ENCODE peak calls at places on chromosomes 1 and 21, in seven cellular contexts. I, P, S, O, G, J and R are unnamed samples.
A peak's percentile ranks its signal among the peaks of the same experiment; 100 is the strongest.

GRCh38 chr1:18343646-18344045 is 137.1 kb upstream of the KLHDC7A start:
- DNase-seq in G (no peak), J (no peak), O (no peak), I (no peak), S (no peak), P (no peak), R (no peak)

GRCh38 chr1:34088001-34088400 is 77.0 kb downstream of the CSMD2 start:
- DNase-seq in P (no peak), S (no peak), J (no peak), O (no peak), G (no peak), I (no peak), R (no peak)

GRCh38 chr1:38465463-38465862 is 394.1 kb downstream of the RRAGC start:
- DNase-seq in S (no peak), P (no peak), J (no peak), O (no peak), I (no peak), G (no peak), R (no peak)

GRCh38 chr1:206048582-206048981 is 4.4 kb upstream of the RHEX start:
- DNase-seq in O (no peak), P (no peak), I (no peak), J (peak; percentile 39), S (no peak), G (peak; percentile 71), R (no peak)

GRCh38 chr1:15210651-15211390 is 36.2 kb upstream of the FHAD1 start:
- DNase-seq in J (no peak), O (no peak), G (peak; percentile 21), P (no peak), I (no peak), S (no peak), R (no peak)

GRCh38 chr1:180188679-180189175 is 34.1 kb downstream of the QSOX1 start:
- DNase-seq in S (no peak), G (no peak), O (no peak), P (no peak), I (no peak), J (no peak), R (no peak)

GRCh38 chr1:53740621-53741105 is 1.7 kb upstream of the GLIS1 start:
- DNase-seq in J (no peak), I (no peak), P (no peak), S (no peak), G (no peak), O (no peak), R (no peak)

GRCh38 chr1:212179394-212180076 is 105.7 kb upstream of the PPP2R5A start:
- DNase-seq in J (no peak), P (no peak), I (no peak), G (no peak), S (no peak), O (peak; percentile 41), R (no peak)

GRCh38 chr1:248622491-248623106 is 12.3 kb downstream of the OR2T11 start:
- DNase-seq in P (peak; percentile 6), J (peak; percentile 6), G (no peak), O (peak; percentile 6), S (no peak), I (no peak), R (peak; percentile 13)

GRCh38 chr1:21229246-21230000 is 52.7 kb upstream of the EIF4G3 start:
- DNase-seq in G (no peak), J (no peak), I (no peak), P (no peak), S (no peak), O (no peak), R (no peak)

GRCh38 chr1:85133565-85134159 is 67.2 kb downstream of the SYDE2 start:
- DNase-seq in S (no peak), O (no peak), G (no peak), J (peak; percentile 18), I (no peak), P (no peak), R (no peak)

GRCh38 chr1:206706806-206707205 is 22.1 kb downstream of the MAPKAPK2 start:
- DNase-seq in G (peak; percentile 61), J (no peak), O (no peak), I (no peak), P (no peak), S (no peak), R (no peak)

GRCh38 chr1:234629026-234629425 is 19.0 kb upstream of the IRF2BP2 start:
- DNase-seq in O (no peak), G (no peak), J (no peak), P (no peak), S (no peak), I (no peak), R (no peak)

GRCh38 chr1:26697441-26697977 is 1.7 kb downstream of the ARID1A start:
- DNase-seq in I (no peak), O (no peak), P (no peak), G (no peak), S (no peak), J (no peak), R (no peak)

GRCh38 chr21:41956926-41957729 is 3.3 kb upstream of the C2CD2 start:
- DNase-seq in P (no peak), O (no peak), J (no peak), G (peak; percentile 64), I (no peak), S (no peak), R (peak; percentile 35)

GRCh38 chr1:155174334-155175280 is 958 bp downstream of the TRIM46 start:
- DNase-seq in I (no peak), S (no peak), J (peak; percentile 87), O (no peak), G (peak; percentile 69), P (peak; percentile 36), R (peak; percentile 24)

GRCh38 chr1:162003061-162003824 is 20.4 kb downstream of the OLFML2B start:
- DNase-seq in G (peak; percentile 77), O (no peak), I (no peak), J (no peak), S (no peak), P (no peak), R (no peak)

GRCh38 chr1:185731446-185731845 is 2.7 kb upstream of the HMCN1 start:
- DNase-seq in S (no peak), I (no peak), P (no peak), J (no peak), O (no peak), G (no peak), R (no peak)

GRCh38 chr1:36606908-36607651 is 124.4 kb upstream of the CSF3R start:
- DNase-seq in P (no peak), J (no peak), S (no peak), G (no peak), O (no peak), I (no peak), R (no peak)

GRCh38 chr1:228494970-228495853 is 8.0 kb downstream of the RNF187 start:
- DNase-seq in I (no peak), O (no peak), G (peak; percentile 51), J (no peak), P (no peak), S (no peak), R (no peak)

GRCh38 chr1:19599810-19600209 is 44.3 kb upstream of the NBL1 start:
- DNase-seq in S (no peak), G (no peak), O (no peak), J (no peak), P (no peak), I (peak; percentile 35), R (no peak)

GRCh38 chr1:246811985-246812384 is 87.8 kb downstream of the SCCPDH start:
- DNase-seq in G (no peak), P (no peak), S (no peak), J (no peak), I (no peak), O (no peak), R (no peak)

GRCh38 chr1:199283814-199284213 is 645.0 kb downstream of the PTPRC start:
- DNase-seq in S (no peak), G (no peak), O (no peak), P (no peak), J (no peak), I (no peak), R (no peak)

DNA sequence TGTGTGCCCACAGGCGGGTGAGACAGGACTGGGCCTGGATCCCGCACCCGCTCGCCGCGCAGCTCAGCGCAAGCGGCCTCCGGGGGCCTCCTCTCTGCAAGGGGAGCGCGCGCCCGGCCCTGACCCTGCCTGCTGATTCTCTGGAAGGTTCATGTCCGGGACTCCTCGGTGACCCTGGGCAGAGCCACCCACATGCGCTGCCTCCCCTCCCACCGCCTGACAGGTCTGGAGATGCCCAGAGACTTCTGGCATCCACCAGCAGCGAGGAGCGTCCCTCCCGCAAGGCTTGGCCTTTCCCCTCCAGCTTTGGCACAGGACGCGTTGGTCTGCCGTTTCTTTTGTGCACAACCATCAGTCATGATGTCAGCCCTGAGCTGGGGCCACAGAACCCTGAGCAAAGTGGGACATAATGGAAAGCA is 42.0 kb upstream of the COL6A2 start:
- DNase-seq in I (no peak), S (no peak), J (no peak), G (peak; percentile 91), O (no peak), P (no peak), R (no peak)
- TF ChIP-seq POLR2AphosphoS5 in I (no peak), S (no peak), J (no peak), G (no peak), O (no peak), P (no peak), R (no peak)

GRCh38 chr1:108646661-108647269 is 14.1 kb downstream of the HENMT1 start:
- DNase-seq in J (no peak), G (peak; percentile 79), I (peak; percentile 50), O (no peak), S (no peak), P (no peak), R (peak; percentile 14)
- TF ChIP-seq POLR2AphosphoS5 in J (no peak), G (peak; percentile 12), I (peak; percentile 65), O (no peak), S (no peak), P (no peak), R (no peak)

DNA sequence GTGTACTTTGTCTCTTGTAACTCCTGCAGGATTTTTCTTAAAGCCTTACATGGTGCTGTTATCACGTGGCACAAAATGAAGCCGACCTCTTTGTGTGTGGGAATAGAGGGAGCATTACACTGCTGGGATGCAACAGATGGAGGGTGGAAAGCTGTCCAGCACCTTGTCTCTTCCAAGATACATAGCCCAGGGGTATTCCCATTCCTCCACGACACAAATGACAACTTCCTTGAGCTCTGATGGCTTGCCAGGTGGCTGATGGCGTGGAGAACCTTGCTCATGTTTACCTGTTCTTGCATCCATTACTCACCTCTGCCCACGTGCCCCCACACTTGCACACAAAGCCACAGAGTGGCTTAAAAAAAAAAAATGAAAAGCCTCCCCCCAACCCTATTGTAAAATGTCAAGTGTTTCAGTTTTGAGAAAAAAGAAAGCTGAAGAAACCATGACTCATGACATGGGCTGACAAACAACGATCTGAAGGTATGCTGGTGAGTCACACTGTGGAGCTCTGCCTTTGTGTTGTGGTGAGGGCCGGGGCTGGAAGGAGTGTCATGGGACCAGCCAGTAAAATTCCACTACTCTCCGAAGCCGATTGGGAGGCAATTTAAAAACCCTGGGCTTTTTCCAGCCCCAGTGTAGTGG is 32.0 kb upstream of the ATP5PO start:
- DNase-seq in S (peak; percentile 83), J (peak; percentile 95), O (peak; percentile 93), P (no peak), G (peak; percentile 96), I (peak; percentile 89), R (peak; percentile 95)
- TF ChIP-seq POLR2AphosphoS5 in S (no peak), J (peak; percentile 26), O (peak; percentile 32), P (peak; percentile 27), G (peak; percentile 59), I (peak; percentile 88), R (peak; percentile 47)

DNA sequence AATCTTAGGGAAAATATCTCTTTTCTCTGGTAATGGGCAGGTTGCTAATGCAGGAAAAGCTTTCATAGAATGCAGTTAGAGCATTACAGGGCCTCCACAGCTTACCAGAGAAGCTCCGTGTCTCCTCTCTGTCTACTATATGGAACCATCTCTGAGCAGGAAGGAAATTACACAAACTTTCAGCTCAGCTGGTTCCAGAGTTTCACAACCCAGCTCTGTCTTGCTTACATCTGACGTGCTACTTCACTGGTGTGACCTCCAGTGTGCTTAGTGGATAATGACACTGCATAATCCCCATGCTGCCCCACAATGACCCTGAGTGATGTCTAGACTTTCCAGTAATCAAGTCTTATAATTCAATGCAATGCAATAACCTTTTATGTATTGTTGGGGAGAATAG is 4.3 kb upstream of the FGGY start:
- DNase-seq in G (peak; percentile 73), O (no peak), S (peak; percentile 34), I (no peak), P (no peak), J (no peak), R (peak; percentile 75)
- TF ChIP-seq POLR2AphosphoS5 in G (peak; percentile 49), O (no peak), S (no peak), I (peak; percentile 4), P (no peak), J (no peak), R (peak; percentile 17)